ENCODE peak calls at places on chromosomes 11 and 22, in six cellular contexts. J is germinal center; E is stimulated activated CD8-positive, alpha-beta memory T cell treated with anti-CD3 and anti-CD28 coated beads, Interleukin-4, amount 100 ng/mL, for 4 hours; K is hepatic stellate cell; R is esophagus squamous epithelium; B is activated CD4-positive, alpha-beta T cell treated with anti-CD3 and anti-CD28 coated beads for 24 hours. S is an unnamed sample.

GRCh38 chr11:108117746-108118371 is 3.5 kb upstream of the ACAT1 start:
- DNase-seq in E (no peak), K (peak; percentile 49), B (no peak), J (peak; percentile 45), R (no peak), S (no peak)

GRCh38 chr22:27534720-27535125 is 266.8 kb downstream of the MN1 start:
- DNase-seq in E (no peak), B (no peak), R (no peak), K (peak; percentile 28), J (no peak), S (no peak)

GRCh38 chr11:126054412-126054811 is 8.3 kb downstream of the CDON start:
- DNase-seq in J (no peak), K (no peak), B (no peak), R (no peak), E (no peak), S (no peak)

GRCh38 chr22:50476819-50477344 is 2.0 kb upstream of the SBF1 start:
- DNase-seq in B (no peak), J (no peak), R (no peak), K (no peak), E (no peak), S (no peak)

GRCh38 chr11:12998336-12998735 is 10.8 kb upstream of the RASSF10 start:
- DNase-seq in K (no peak), R (no peak), E (no peak), B (no peak), J (no peak), S (no peak)

GRCh38 chr22:30056015-30056414 is 24.2 kb upstream of the HORMAD2 start:
- DNase-seq in E (no peak), K (peak; percentile 27), B (no peak), R (no peak), J (no peak), S (no peak)

GRCh38 chr11:3894128-3894731 is 38.8 kb downstream of the STIM1 start:
- DNase-seq in B (no peak), J (peak; percentile 87), K (peak; percentile 71), E (no peak), R (peak; percentile 23), S (peak; percentile 76)

GRCh38 chr11:62001450-62002178 is 34.2 kb upstream of the FTH1 start:
- DNase-seq in E (no peak), B (no peak), R (no peak), J (no peak), K (no peak), S (no peak)

GRCh38 chr11:29780756-29781155 is 236.1 kb downstream of the KCNA4 start:
- DNase-seq in J (no peak), R (no peak), E (no peak), K (no peak), B (no peak), S (no peak)

GRCh38 chr11:12448131-12448939 is 71.0 kb downstream of the PARVA start:
- DNase-seq in R (no peak), B (no peak), K (no peak), J (no peak), E (no peak), S (no peak)

GRCh38 chr22:48431014-48431413 is 1396.7 kb downstream of the BRD1 start:
- DNase-seq in K (no peak), R (no peak), E (no peak), B (no peak), J (no peak), S (no peak)

GRCh38 chr22:46993626-46994025 is 231.2 kb downstream of the TBC1D22A start:
- DNase-seq in R (no peak), K (no peak), E (no peak), B (no peak), J (no peak), S (no peak)

GRCh38 chr22:19687561-19688300 is 26.6 kb upstream of the SEPTIN5 start:
- DNase-seq in E (no peak), K (no peak), J (no peak), B (no peak), R (no peak), S (no peak)

GRCh38 chr11:65766535-65766934 is 14.2 kb downstream of the AP5B1 start:
- DNase-seq in E (no peak), K (no peak), R (no peak), J (no peak), B (no peak), S (no peak)

GRCh38 chr11:81494431-81494830 is 1239.2 kb downstream of the FAM181B start:
- DNase-seq in R (no peak), J (no peak), E (no peak), B (no peak), K (no peak), S (no peak)

GRCh38 chr11:122696662-122697061 is 41.1 kb downstream of the UBASH3B start:
- DNase-seq in R (no peak), K (no peak), J (peak; percentile 59), B (peak; percentile 42), E (peak; percentile 27), S (no peak)

GRCh38 chr11:113341388-113342165 is 27.2 kb downstream of the TTC12 start:
- DNase-seq in B (no peak), K (no peak), J (no peak), R (no peak), E (no peak), S (no peak)

GRCh38 chr11:107493117-107493516 is 35.5 kb upstream of the CWF19L2 start:
- DNase-seq in K (no peak), R (no peak), J (no peak), B (no peak), E (no peak), S (no peak)

GRCh38 chr11:65719887-65720236 is 736 bp downstream of the RNASEH2C start:
- DNase-seq in K (peak; percentile 67), E (no peak), B (no peak), J (peak; percentile 48), R (no peak), S (no peak)

GRCh38 chr11:100625041-100625440 is 62.0 kb upstream of the ARHGAP42 start:
- DNase-seq in R (no peak), B (no peak), E (no peak), J (no peak), K (no peak), S (no peak)

GRCh38 chr22:22235564-22235963 is 9.0 kb upstream of the VPREB1 start:
- DNase-seq in R (no peak), K (no peak), J (peak; percentile 66), B (peak; percentile 42), E (peak; percentile 38), S (no peak)

GRCh38 chr11:126211236-126212088 is at the start of the genes FAM118B and RPUSD4:
- DNase-seq in R (peak; percentile 98), B (peak; percentile 98), K (peak; percentile 99), J (peak; percentile 99), E (peak; percentile 99), S (peak; percentile 100)

GRCh38 chr22:21959274-21960074 is 6.8 kb upstream of the PPM1F start:
- DNase-seq in J (no peak), B (no peak), K (no peak), R (no peak), E (no peak), S (no peak)

GRCh38 chr11:59943996-59944395 is 5.8 kb downstream of the OOSP1 start:
- DNase-seq in B (no peak), R (no peak), E (no peak), J (no peak), K (no peak), S (no peak)

GRCh38 chr11:8071616-8072581 is 9.1 kb upstream of the TUB start:
- DNase-seq in R (no peak), B (no peak), J (no peak), E (no peak), K (no peak), S (no peak)

GRCh38 chr22:49768961-49769690 is 58.5 kb downstream of the BRD1 start:
- DNase-seq in R (no peak), B (no peak), K (peak; percentile 64), J (no peak), E (no peak), S (no peak)

GRCh38 chr11:32290783-32291182 is 144.6 kb downstream of the WT1 start:
- DNase-seq in K (no peak), J (no peak), B (no peak), R (no peak), E (no peak), S (no peak)

GRCh38 chr11:48384670-48385069 is 18.4 kb upstream of the OR4C5 start:
- DNase-seq in B (no peak), K (no peak), E (no peak), R (no peak), J (no peak), S (no peak)

GRCh38 chr11:63505857-63506528 is at the start of gene LGALS12:
- DNase-seq in B (no peak), E (no peak), K (no peak), R (no peak), J (no peak), S (no peak)

GRCh38 chr22:37167981-37168647 is 18.4 kb upstream of the IL2RB start:
- DNase-seq in J (no peak), B (no peak), E (no peak), R (no peak), K (no peak), S (no peak)